ENCODE peak calls at places on chromosomes 16 and 17, in seven cellular contexts. F is stomach, S is IMR-90, O is A549, I is body of pancreas, E is HCT116, N is spleen. A is an unnamed sample.

GRCh38 chr16:65621640-65622039 is 499.8 kb upstream of the CDH11 start:
- DNase-seq in F (no peak), S (no peak), O (no peak), I (no peak), E (no peak), N (no peak), A (no peak)

GRCh38 chr17:48445248-48445620 is 15.2 kb upstream of the SKAP1 start:
- DNase-seq in F (no peak), S (no peak), O (no peak), I (no peak), E (no peak), N (no peak), A (no peak)

GRCh38 chr17:64781013-64781392 is 118.9 kb upstream of the SMURF2 start:
- DNase-seq in F (no peak), S (no peak), O (no peak), I (no peak), E (no peak), N (peak; percentile 84), A (no peak)

GRCh38 chr17:72697602-72698146 is 394.8 kb downstream of the SLC39A11 start:
- DNase-seq in F (no peak), S (peak; percentile 25), O (no peak), I (no peak), E (no peak), N (no peak), A (no peak)

GRCh38 chr16:53899471-53899870 is 195.5 kb downstream of the FTO start:
- DNase-seq in F (no peak), S (no peak), O (no peak), I (no peak), E (no peak), N (no peak), A (no peak)

GRCh38 chr17:73794336-73794735 is 150.1 kb upstream of the SDK2 start:
- DNase-seq in F (no peak), S (no peak), O (no peak), I (no peak), E (no peak), N (no peak), A (no peak)

GRCh38 chr16:88630433-88630832 is 7.9 kb upstream of the IL17C start:
- DNase-seq in F (no peak), S (no peak), O (no peak), I (no peak), E (no peak), N (no peak), A (no peak)

GRCh38 chr16:28292731-28293588 is 635 bp downstream of the SBK1 start:
- DNase-seq in F (no peak), S (no peak), O (no peak), I (peak; percentile 48), E (no peak), N (peak; percentile 88), A (no peak)

GRCh38 chr17:66313995-66314659 is 11.7 kb downstream of the PRKCA start:
- DNase-seq in F (no peak), S (no peak), O (no peak), I (no peak), E (no peak), N (no peak), A (no peak)

GRCh38 chr17:64230551-64231408 is 32.3 kb downstream of the TEX2 start:
- DNase-seq in F (no peak), S (peak; percentile 97), O (peak; percentile 14), I (no peak), E (no peak), N (no peak), A (no peak)

GRCh38 chr17:30345527-30346075 is 11.7 kb upstream of the TMIGD1 start:
- DNase-seq in F (no peak), S (no peak), O (no peak), I (no peak), E (no peak), N (no peak), A (no peak)

GRCh38 chr17:42282478-42283080 is 5.7 kb upstream of the STAT5A start:
- DNase-seq in F (peak; percentile 11), S (no peak), O (no peak), I (peak; percentile 2), E (no peak), N (no peak), A (no peak)

GRCh38 chr17:42284020-42284369 is 4.3 kb upstream of the STAT5A start:
- DNase-seq in F (no peak), S (no peak), O (no peak), I (no peak), E (no peak), N (no peak), A (no peak)

GRCh38 chr17:42283241-42284019 is 4.9 kb upstream of the STAT5A start:
- DNase-seq in F (peak; percentile 22), S (no peak), O (no peak), I (peak; percentile 9), E (no peak), N (no peak), A (no peak)

GRCh38 chr17:42285346-42286050 is 2.8 kb upstream of the STAT5A start:
- DNase-seq in F (peak; percentile 13), S (no peak), O (no peak), I (peak; percentile 2), E (no peak), N (no peak), A (no peak)

DNA sequence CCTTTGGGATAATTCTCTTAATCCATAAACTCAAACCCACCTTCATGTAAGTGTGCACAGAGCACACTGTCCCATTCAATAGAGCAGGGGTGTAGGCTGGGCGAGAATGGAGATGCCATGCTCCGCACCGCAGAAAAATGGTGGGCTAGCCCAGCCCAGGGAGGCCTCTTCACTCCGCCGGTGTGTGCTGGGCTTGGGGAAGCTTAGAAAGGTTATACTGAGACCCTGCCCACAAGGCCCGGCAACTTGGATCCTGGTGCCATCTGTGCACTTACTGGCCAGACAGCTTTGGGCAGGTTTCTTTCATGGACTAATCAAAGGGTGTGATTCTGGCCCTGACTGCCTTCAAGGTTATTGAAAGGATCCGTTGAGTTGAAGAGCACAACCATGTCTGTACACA is 3.7 kb upstream of the STAT5A start:
- DNase-seq in F (peak; percentile 20), S (no peak), O (no peak), I (peak; percentile 4), E (no peak), N (no peak), A (no peak)
- TF ChIP-seq CTCF in F (no peak), S (no peak), O (no peak), I (no peak), E (no peak), N (no peak), A (no peak)

GRCh38 chr17:35775583-35775982 is 14.9 kb downstream of the C17orf50 start:
- DNase-seq in F (no peak), S (no peak), O (no peak), I (no peak), E (no peak), N (no peak), A (no peak)

GRCh38 chr17:35773674-35774425 is 13.2 kb downstream of the C17orf50 start:
- DNase-seq in F (no peak), S (no peak), O (no peak), I (no peak), E (no peak), N (no peak), A (no peak)

GRCh38 chr17:35774499-35774898 is 13.8 kb downstream of the C17orf50 start:
- DNase-seq in F (peak; percentile 77), S (peak; percentile 21), O (no peak), I (no peak), E (no peak), N (no peak), A (no peak)

GRCh38 chr17:35773129-35773528 is 12.4 kb downstream of the C17orf50 start:
- DNase-seq in F (no peak), S (no peak), O (no peak), I (no peak), E (no peak), N (no peak), A (no peak)

DNA sequence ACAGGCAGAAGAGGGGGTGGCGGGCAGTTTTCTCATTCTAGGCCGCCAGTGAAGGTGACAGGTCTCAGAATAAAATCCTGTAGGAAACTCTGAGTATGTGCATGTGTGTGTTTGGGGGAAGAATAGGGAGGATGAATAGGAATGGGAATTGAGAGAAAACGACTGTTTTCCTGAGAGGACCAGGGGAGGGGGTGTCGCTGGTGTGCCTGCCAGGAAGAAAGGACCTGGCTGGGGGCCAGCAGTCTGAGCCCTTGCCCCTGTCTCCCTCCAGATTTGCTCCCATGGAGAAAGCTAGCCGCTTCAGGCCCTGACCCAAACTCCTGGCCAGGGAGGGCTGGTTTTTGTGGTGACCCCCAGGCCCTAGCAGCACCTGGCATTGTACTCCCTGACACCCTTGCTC is 14.4 kb downstream of the C17orf50 start:
- DNase-seq in F (no peak), S (no peak), O (no peak), I (no peak), E (no peak), N (no peak), A (no peak)
- H3K27ac ChIP-seq in F (peak overlapping the region; percentile 55), S (no peak overlapping the region), O (peak overlapping the region; percentile 28), I (no peak overlapping the region), E (no peak overlapping the region), N (no peak overlapping the region), A (peak overlapping the region; percentile 70)

GRCh38 chr17:28741358-28742349 is 2.2 kb upstream of the TRAF4 start:
- DNase-seq in F (no peak), S (no peak), O (no peak), I (no peak), E (no peak), N (peak; percentile 85), A (no peak)

GRCh38 chr17:28740406-28741357 is 3.1 kb upstream of the TRAF4 start:
- DNase-seq in F (no peak), S (no peak), O (no peak), I (no peak), E (no peak), N (peak; percentile 69), A (no peak)

GRCh38 chr17:28737316-28737715 is 6.5 kb upstream of the TRAF4 start:
- DNase-seq in F (no peak), S (no peak), O (no peak), I (no peak), E (no peak), N (no peak), A (no peak)

GRCh38 chr17:28737770-28738679 is 5.8 kb upstream of the TRAF4 start:
- DNase-seq in F (no peak), S (no peak), O (no peak), I (no peak), E (no peak), N (peak; percentile 94), A (no peak)

GRCh38 chr17:28738680-28739384 is 5.0 kb upstream of the TRAF4 start:
- DNase-seq in F (no peak), S (no peak), O (no peak), I (no peak), E (no peak), N (peak; percentile 83), A (no peak)
- TF ChIP-seq POLR2A in F (no peak), S (no peak), O (no peak), I (no peak), E (no peak), N (no peak), A (no peak)

DNA sequence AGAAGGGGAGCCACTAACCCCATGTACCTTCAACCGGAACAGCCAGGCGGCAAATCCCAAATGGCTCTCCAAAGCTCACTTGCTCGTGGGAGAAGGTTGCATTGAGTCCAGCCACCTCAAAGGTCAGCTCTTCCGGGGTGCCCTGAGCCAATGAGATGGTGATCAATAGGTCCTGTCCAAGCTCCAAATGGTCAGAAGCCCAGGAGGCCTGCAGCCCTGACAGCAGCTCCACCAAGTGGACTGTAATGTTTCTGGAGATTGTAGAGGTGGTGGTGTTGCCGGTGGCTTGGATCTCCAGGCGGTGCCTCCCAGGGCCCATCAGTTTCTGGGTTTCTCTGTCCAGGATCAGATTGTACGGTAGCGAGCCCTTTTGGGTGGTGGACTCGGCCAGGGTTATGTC is 39.9 kb upstream of the BCO1 start:
- DNase-seq in F (no peak), S (no peak), O (peak; percentile 40), I (no peak), E (no peak), N (no peak), A (no peak)
- TF ChIP-seq CTCF in F (no peak), S (peak; percentile 36), O (no peak), I (no peak), E (peak; percentile 22), N (no peak), A (no peak)

A was measured in esophagus squamous epithelium.